ENCODE peak calls at places on chromosomes 7 and 10, in six cellular contexts. One of them, this sample, is unnamed.
A peak's percentile ranks its signal among the peaks of the same experiment; 100 is the strongest.

GRCh38 chr10:111840546-111840945 is 343.0 kb downstream of the GPAM start:
- DNase-seq in breast epithelium: no peak
- DNase-seq in glutamatergic neuron: no peak
- DNase-seq in GM23338: no peak
- DNase-seq in cardiac fibroblast: no peak
- DNase-seq in adrenal gland: no peak
- DNase-seq in this sample: no peak

GRCh38 chr10:92830478-92831389 is 17.6 kb upstream of the EXOC6 start:
- DNase-seq in GM23338: no peak
- DNase-seq in cardiac fibroblast: peak; percentile 17
- DNase-seq in breast epithelium: no peak
- DNase-seq in glutamatergic neuron: no peak
- DNase-seq in adrenal gland: peak; percentile 69
- DNase-seq in this sample: no peak

GRCh38 chr10:86035791-86036543 is 330.6 kb downstream of the GRID1 start:
- DNase-seq in glutamatergic neuron: no peak
- DNase-seq in adrenal gland: peak; percentile 29
- DNase-seq in cardiac fibroblast: no peak
- DNase-seq in breast epithelium: no peak
- DNase-seq in GM23338: no peak
- DNase-seq in this sample: no peak

GRCh38 chr10:101612872-101613271 is 24.8 kb downstream of the DPCD start:
- DNase-seq in cardiac fibroblast: no peak
- DNase-seq in breast epithelium: no peak
- DNase-seq in GM23338: no peak
- DNase-seq in adrenal gland: no peak
- DNase-seq in glutamatergic neuron: no peak
- DNase-seq in this sample: no peak

GRCh38 chr10:8193546-8193945 is 139.1 kb downstream of the GATA3 start:
- DNase-seq in GM23338: peak; percentile 5
- DNase-seq in glutamatergic neuron: no peak
- DNase-seq in cardiac fibroblast: no peak
- DNase-seq in breast epithelium: no peak
- DNase-seq in adrenal gland: no peak
- DNase-seq in this sample: no peak

GRCh38 chr7:151068069-151068773 is 8.8 kb downstream of the SLC4A2 start:
- DNase-seq in glutamatergic neuron: no peak
- DNase-seq in cardiac fibroblast: peak; percentile 69
- DNase-seq in adrenal gland: no peak
- DNase-seq in breast epithelium: no peak
- DNase-seq in GM23338: peak; percentile 88
- DNase-seq in this sample: no peak

GRCh38 chr10:15478950-15479349 is 107.9 kb upstream of the FAM171A1 start:
- DNase-seq in glutamatergic neuron: no peak
- DNase-seq in breast epithelium: no peak
- DNase-seq in cardiac fibroblast: no peak
- DNase-seq in adrenal gland: no peak
- DNase-seq in GM23338: no peak
- DNase-seq in this sample: no peak

GRCh38 chr7:140857048-140857447 is 67.7 kb downstream of the BRAF start:
- DNase-seq in adrenal gland: no peak
- DNase-seq in cardiac fibroblast: peak; percentile 6
- DNase-seq in GM23338: no peak
- DNase-seq in breast epithelium: no peak
- DNase-seq in glutamatergic neuron: no peak
- DNase-seq in this sample: no peak

GRCh38 chr10:93818086-93818485 is 60.4 kb downstream of the LGI1 start:
- DNase-seq in adrenal gland: no peak
- DNase-seq in GM23338: no peak
- DNase-seq in breast epithelium: no peak
- DNase-seq in cardiac fibroblast: no peak
- DNase-seq in glutamatergic neuron: no peak
- DNase-seq in this sample: no peak

GRCh38 chr7:50644114-50644513 is 78.9 kb upstream of the DDC start:
- DNase-seq in glutamatergic neuron: no peak
- DNase-seq in cardiac fibroblast: no peak
- DNase-seq in GM23338: no peak
- DNase-seq in adrenal gland: no peak
- DNase-seq in breast epithelium: no peak
- DNase-seq in this sample: no peak

GRCh38 chr7:6546852-6547251 is 4.4 kb downstream of the GRID2IP start:
- DNase-seq in glutamatergic neuron: no peak
- DNase-seq in cardiac fibroblast: no peak
- DNase-seq in adrenal gland: no peak
- DNase-seq in GM23338: peak; percentile 74
- DNase-seq in breast epithelium: no peak
- DNase-seq in this sample: no peak

GRCh38 chr7:77657427-77658331 is 38.6 kb upstream of the RSBN1L start:
- DNase-seq in cardiac fibroblast: peak; percentile 68
- DNase-seq in adrenal gland: no peak
- DNase-seq in breast epithelium: no peak
- DNase-seq in glutamatergic neuron: no peak
- DNase-seq in GM23338: peak; percentile 58
- DNase-seq in this sample: peak; percentile 59

GRCh38 chr7:103988468-103989199 is 824 bp downstream of the RELN start:
- DNase-seq in cardiac fibroblast: no peak
- DNase-seq in adrenal gland: no peak
- DNase-seq in glutamatergic neuron: peak; percentile 33
- DNase-seq in breast epithelium: no peak
- DNase-seq in GM23338: peak; percentile 41
- DNase-seq in this sample: no peak

GRCh38 chr7:121329460-121330052 is 756 bp downstream of the WNT16 start:
- DNase-seq in GM23338: peak; percentile 79
- DNase-seq in cardiac fibroblast: no peak
- DNase-seq in breast epithelium: no peak
- DNase-seq in adrenal gland: no peak
- DNase-seq in glutamatergic neuron: peak; percentile 54
- DNase-seq in this sample: peak; percentile 16
- TF ChIP-seq CTCF in GM23338: peak; percentile 53
- TF ChIP-seq CTCF in cardiac fibroblast: no peak
- TF ChIP-seq CTCF in breast epithelium: no peak
- TF ChIP-seq CTCF in adrenal gland: no peak
- TF ChIP-seq CTCF in glutamatergic neuron: no peak
- TF ChIP-seq CTCF in this sample: no peak

GRCh38 chr7:137337902-137338301 is 5.6 kb downstream of the PTN start:
- DNase-seq in adrenal gland: no peak
- DNase-seq in breast epithelium: no peak
- DNase-seq in glutamatergic neuron: no peak
- DNase-seq in cardiac fibroblast: no peak
- DNase-seq in GM23338: peak; percentile 85
- DNase-seq in this sample: no peak
- TF ChIP-seq CTCF in adrenal gland: no peak
- TF ChIP-seq CTCF in breast epithelium: no peak
- TF ChIP-seq CTCF in glutamatergic neuron: no peak
- TF ChIP-seq CTCF in cardiac fibroblast: no peak
- TF ChIP-seq CTCF in GM23338: peak; percentile 79
- TF ChIP-seq CTCF in this sample: peak; percentile 9

GRCh38 chr10:70671619-70672164 is 614 bp upstream of the ADAMTS14 start:
- DNase-seq in cardiac fibroblast: no peak
- DNase-seq in GM23338: no peak
- DNase-seq in glutamatergic neuron: no peak
- DNase-seq in adrenal gland: no peak
- DNase-seq in breast epithelium: no peak
- DNase-seq in this sample: no peak
- TF ChIP-seq CTCF in cardiac fibroblast: no peak
- TF ChIP-seq CTCF in GM23338: peak; percentile 47
- TF ChIP-seq CTCF in glutamatergic neuron: no peak
- TF ChIP-seq CTCF in adrenal gland: no peak
- TF ChIP-seq CTCF in breast epithelium: no peak
- TF ChIP-seq CTCF in this sample: no peak

GRCh38 chr10:102982281-102982680 is 64.2 kb downstream of the CNNM2 start:
- DNase-seq in breast epithelium: no peak
- DNase-seq in adrenal gland: no peak
- DNase-seq in glutamatergic neuron: no peak
- DNase-seq in cardiac fibroblast: no peak
- DNase-seq in GM23338: no peak
- DNase-seq in this sample: no peak

GRCh38 chr10:102985811-102986210 is 67.7 kb downstream of the CNNM2 start:
- DNase-seq in cardiac fibroblast: no peak
- DNase-seq in adrenal gland: no peak
- DNase-seq in glutamatergic neuron: no peak
- DNase-seq in breast epithelium: no peak
- DNase-seq in GM23338: no peak
- DNase-seq in this sample: no peak

GRCh38 chr10:102988404-102989314 is 70.6 kb downstream of the CNNM2 start:
- DNase-seq in GM23338: no peak
- DNase-seq in breast epithelium: no peak
- DNase-seq in adrenal gland: no peak
- DNase-seq in glutamatergic neuron: no peak
- DNase-seq in cardiac fibroblast: peak; percentile 20
- DNase-seq in this sample: no peak

GRCh38 chr10:102984086-102984485 is 66.0 kb downstream of the CNNM2 start:
- DNase-seq in GM23338: no peak
- DNase-seq in cardiac fibroblast: no peak
- DNase-seq in glutamatergic neuron: no peak
- DNase-seq in breast epithelium: no peak
- DNase-seq in adrenal gland: no peak
- DNase-seq in this sample: no peak
- TF ChIP-seq CTCF in GM23338: no peak
- TF ChIP-seq CTCF in cardiac fibroblast: no peak
- TF ChIP-seq CTCF in glutamatergic neuron: no peak
- TF ChIP-seq CTCF in breast epithelium: no peak
- TF ChIP-seq CTCF in adrenal gland: no peak
- TF ChIP-seq CTCF in this sample: no peak

GRCh38 chr7:95311389-95311788 is 12.9 kb downstream of the PON1 start:
- DNase-seq in GM23338: no peak
- DNase-seq in adrenal gland: no peak
- DNase-seq in breast epithelium: no peak
- DNase-seq in glutamatergic neuron: no peak
- DNase-seq in cardiac fibroblast: no peak
- DNase-seq in this sample: no peak
- TF ChIP-seq CTCF in GM23338: no peak
- TF ChIP-seq CTCF in adrenal gland: no peak
- TF ChIP-seq CTCF in breast epithelium: no peak
- TF ChIP-seq CTCF in glutamatergic neuron: no peak
- TF ChIP-seq CTCF in cardiac fibroblast: no peak
- TF ChIP-seq CTCF in this sample: no peak

This sample was measured in Caco-2.